ENCODE peak calls at places on chromosomes 5 and 9, in ten cellular contexts. I, X, A, B, J, V, K, F, Z and P are unnamed samples.
A peak's percentile ranks its signal among the peaks of the same experiment; 100 is the strongest.

GRCh38 chr5:76982450-76982849 is 29.6 kb downstream of the CRHBP start:
- DNase-seq in I (no peak), X (no peak), A (no peak), B (no peak), J (no peak), V (peak; percentile 10), K (no peak), F (no peak), Z (no peak), P (no peak)

GRCh38 chr9:81590688-81591087 is 98.7 kb downstream of the TLE1 start:
- DNase-seq in I (no peak), X (no peak), A (no peak), B (no peak), J (no peak), V (no peak), K (no peak), F (no peak), Z (no peak), P (no peak)

GRCh38 chr5:38921174-38921573 is 75.4 kb downstream of the OSMR start:
- DNase-seq in I (no peak), X (no peak), A (no peak), B (peak; percentile 16), J (no peak), V (no peak), K (peak; percentile 40), F (no peak), Z (no peak), P (no peak)

GRCh38 chr5:145999208-145999607 is 62.8 kb downstream of the SH3RF2 start:
- DNase-seq in I (no peak), X (no peak), A (no peak), B (no peak), J (no peak), V (no peak), K (no peak), F (no peak), Z (no peak), P (no peak)

GRCh38 chr5:41115281-41115680 is 44.1 kb upstream of the MROH2B start:
- DNase-seq in I (no peak), X (peak; percentile 84), A (peak; percentile 77), B (no peak), J (peak; percentile 29), V (peak; percentile 1), K (peak; percentile 28), F (no peak), Z (no peak), P (no peak)

GRCh38 chr5:102910240-102911226 is 155.4 kb downstream of the PAM start:
- DNase-seq in I (no peak), X (peak; percentile 54), A (no peak), B (no peak), J (peak; percentile 85), V (peak; percentile 88), K (peak; percentile 68), F (no peak), Z (no peak), P (peak; percentile 81)

GRCh38 chr5:68848086-68848485 is 245.7 kb upstream of the SLC30A5 start:
- DNase-seq in I (no peak), X (peak; percentile 62), A (no peak), B (no peak), J (peak; percentile 59), V (peak; percentile 15), K (peak; percentile 64), F (no peak), Z (no peak), P (peak; percentile 2)

GRCh38 chr5:103582364-103582763 is 19.8 kb upstream of the NUDT12 start:
- DNase-seq in I (no peak), X (peak; percentile 43), A (no peak), B (peak; percentile 51), J (peak; percentile 67), V (peak; percentile 25), K (peak; percentile 38), F (peak; percentile 65), Z (no peak), P (peak; percentile 25)

GRCh38 chr5:116671211-116671736 is 96.7 kb upstream of the SEMA6A start:
- DNase-seq in I (no peak), X (no peak), A (no peak), B (no peak), J (no peak), V (no peak), K (no peak), F (no peak), Z (no peak), P (no peak)

GRCh38 chr9:104820336-104820735 is 56.4 kb downstream of the NIPSNAP3B start:
- DNase-seq in I (no peak), X (no peak), A (no peak), B (no peak), J (no peak), V (no peak), K (no peak), F (no peak), Z (no peak), P (no peak)

GRCh38 chr9:135563039-135563476 is 1.5 kb downstream of the PAEP start:
- DNase-seq in I (no peak), X (no peak), A (no peak), B (no peak), J (no peak), V (no peak), K (no peak), F (no peak), Z (no peak), P (no peak)

GRCh38 chr9:84711398-84711777 is 41.9 kb downstream of the NTRK2 start:
- DNase-seq in I (no peak), X (no peak), A (no peak), B (no peak), J (peak; percentile 50), V (no peak), K (no peak), F (peak; percentile 26), Z (no peak), P (peak; percentile 43)

GRCh38 chr5:135213466-135214239 is 179.6 kb upstream of the PITX1 start:
- DNase-seq in I (no peak), X (no peak), A (no peak), B (no peak), J (no peak), V (no peak), K (no peak), F (no peak), Z (no peak), P (no peak)

GRCh38 chr9:6920040-6920439 is 162.3 kb downstream of the KDM4C start:
- DNase-seq in I (no peak), X (no peak), A (peak; percentile 51), B (no peak), J (no peak), V (no peak), K (peak; percentile 57), F (no peak), Z (no peak), P (no peak)

GRCh38 chr5:98031926-98032325 is 741.5 kb upstream of the RGMB start:
- DNase-seq in I (no peak), X (peak; percentile 56), A (peak; percentile 53), B (no peak), J (peak; percentile 11), V (no peak), K (peak; percentile 60), F (no peak), Z (no peak), P (no peak)

GRCh38 chr9:37290366-37290765 is 132.1 kb upstream of the GRHPR start:
- DNase-seq in I (no peak), X (no peak), A (no peak), B (no peak), J (no peak), V (no peak), K (no peak), F (no peak), Z (no peak), P (no peak)

GRCh38 chr5:150694638-150695037 is 6.2 kb downstream of the RBM22 start:
- DNase-seq in I (no peak), X (peak; percentile 32), A (no peak), B (no peak), J (no peak), V (no peak), K (peak; percentile 27), F (no peak), Z (no peak), P (no peak)

GRCh38 chr5:97135868-97136267 is 6.5 kb downstream of the LIX1 start:
- DNase-seq in I (no peak), X (no peak), A (no peak), B (no peak), J (no peak), V (no peak), K (no peak), F (no peak), Z (no peak), P (no peak)

GRCh38 chr9:78866228-78867132 is 569.6 kb downstream of the PSAT1 start:
- DNase-seq in I (no peak), X (peak; percentile 95), A (peak; percentile 73), B (no peak), J (peak; percentile 76), V (peak; percentile 96), K (peak; percentile 89), F (no peak), Z (no peak), P (peak; percentile 73)

GRCh38 chr5:71537681-71538080 is 49.5 kb upstream of the MCCC2 start:
- DNase-seq in I (no peak), X (no peak), A (no peak), B (peak; percentile 16), J (no peak), V (no peak), K (no peak), F (no peak), Z (no peak), P (no peak)

GRCh38 chr9:4980046-4980727 is 4.9 kb upstream of the JAK2 start:
- DNase-seq in I (no peak), X (no peak), A (no peak), B (no peak), J (peak; percentile 55), V (no peak), K (peak; percentile 33), F (no peak), Z (no peak), P (no peak)

GRCh38 chr5:71841107-71841506 is 122.0 kb downstream of the CARTPT start:
- DNase-seq in I (no peak), X (no peak), A (no peak), B (no peak), J (no peak), V (no peak), K (no peak), F (no peak), Z (no peak), P (no peak)